ENCODE peak calls at places on chromosomes 3 and 15, in eight cellular contexts. I is endothelial cell of umbilical vein, S is H1, B is MM.1S, Q is HCT116, C is mammary epithelial cell, H is neural progenitor cell, N is keratinocyte. U is an unnamed sample.

GRCh38 chr3:58153371-58153770 is 57.4 kb downstream of the DNASE1L3 start:
- DNase-seq in C (no peak), B (no peak), S (no peak), I (no peak), N (no peak), H (no peak), Q (no peak), U (no peak)

GRCh38 chr3:126117786-126118185 is 33.9 kb upstream of the SLC41A3 start:
- DNase-seq in I (no peak), Q (no peak), S (no peak), H (no peak), B (no peak), N (no peak), C (no peak), U (no peak)

GRCh38 chr15:89462198-89462912 is 34.0 kb downstream of the RHCG start:
- DNase-seq in H (no peak), B (peak), N (no peak), C (no peak), S (no peak), Q (peak), I (no peak), U (peak)

GRCh38 chr15:42270996-42271395 is 2.0 kb upstream of the GANC start:
- DNase-seq in H (no peak), S (no peak), N (no peak), B (no peak), Q (no peak), I (peak), C (no peak), U (no peak)

GRCh38 chr3:27312044-27312668 is 57.0 kb downstream of the NEK10 start:
- DNase-seq in I (peak), B (peak), C (peak), S (no peak), N (no peak), H (peak), Q (peak), U (peak)

GRCh38 chr3:114025451-114025850 is 30.9 kb downstream of the CCDC191 start:
- DNase-seq in I (no peak), Q (no peak), N (no peak), S (no peak), H (no peak), C (no peak), B (no peak), U (no peak)

GRCh38 chr3:37935756-37936666 is 54.6 kb upstream of the VILL start:
- DNase-seq in I (peak), B (no peak), N (no peak), Q (peak), S (peak), C (peak), H (peak), U (peak)

GRCh38 chr3:123352134-123352554 is 96.7 kb downstream of the ADCY5 start:
- DNase-seq in I (no peak), N (no peak), B (no peak), S (no peak), H (no peak), C (no peak), Q (no peak), U (no peak)

GRCh38 chr15:69663441-69663840 is 210.8 kb downstream of the RPLP1 start:
- DNase-seq in C (no peak), N (no peak), H (no peak), S (no peak), I (no peak), Q (no peak), B (no peak), U (no peak)

GRCh38 chr3:107240183-107241091 is 136.8 kb upstream of the CCDC54 start:
- DNase-seq in N (no peak), H (peak), B (peak), C (peak), Q (peak), I (peak), S (no peak), U (peak)

GRCh38 chr3:115436767-115437301 is 186.5 kb upstream of the GAP43 start:
- DNase-seq in I (peak), C (peak), S (peak), H (peak), B (no peak), Q (peak), N (no peak), U (peak)

GRCh38 chr3:49124991-49125670 is 4.5 kb upstream of the USP19 start:
- DNase-seq in Q (no peak), B (no peak), H (no peak), C (no peak), S (no peak), N (no peak), I (no peak), U (no peak)

GRCh38 chr15:70323111-70323851 is 225.6 kb upstream of the TLE3 start:
- DNase-seq in I (no peak), H (peak), Q (no peak), C (no peak), B (no peak), S (no peak), N (no peak), U (peak)

GRCh38 chr3:2950159-2950558 is 160.0 kb downstream of the IL5RA start:
- DNase-seq in N (no peak), B (no peak), I (no peak), H (no peak), S (no peak), C (no peak), Q (no peak), U (no peak)

GRCh38 chr15:70907784-70908471 is 15.3 kb downstream of the LRRC49 start:
- DNase-seq in H (peak), C (no peak), I (no peak), N (no peak), B (no peak), S (no peak), Q (no peak), U (no peak)

GRCh38 chr15:70200511-70200991 is 102.8 kb upstream of the TLE3 start:
- DNase-seq in Q (no peak), N (no peak), H (no peak), B (no peak), I (no peak), C (no peak), S (no peak), U (no peak)

GRCh38 chr3:94440767-94441493 is 378.1 kb downstream of the NSUN3 start:
- DNase-seq in I (peak), N (no peak), B (no peak), S (no peak), Q (no peak), H (no peak), C (peak), U (peak)

GRCh38 chr15:79593119-79593869 is 161.2 kb downstream of the MINAR1 start:
- DNase-seq in S (no peak), N (no peak), B (no peak), H (peak), Q (no peak), C (no peak), I (peak), U (no peak)

GRCh38 chr15:79592126-79592525 is 160.0 kb downstream of the MINAR1 start:
- DNase-seq in I (no peak), H (no peak), S (no peak), C (no peak), Q (no peak), B (no peak), N (no peak), U (no peak)

GRCh38 chr15:79595271-79595670 is 163.1 kb downstream of the MINAR1 start:
- DNase-seq in C (no peak), N (no peak), Q (no peak), S (no peak), B (no peak), I (no peak), H (no peak), U (no peak)

GRCh38 chr15:79598639-79599038 is 166.5 kb downstream of the MINAR1 start:
- DNase-seq in B (no peak), Q (no peak), C (no peak), S (no peak), I (no peak), N (no peak), H (no peak), U (no peak)

GRCh38 chr15:79595995-79596622 is 164.0 kb downstream of the MINAR1 start:
- DNase-seq in C (peak), I (peak), S (peak), Q (peak), N (peak), H (peak), B (peak), U (peak)
- H2AFZ ChIP-seq in C (peak), I (no peak), S (peak), Q (peak), N (no peak), H (no peak), B (peak), U (no peak)

DNA sequence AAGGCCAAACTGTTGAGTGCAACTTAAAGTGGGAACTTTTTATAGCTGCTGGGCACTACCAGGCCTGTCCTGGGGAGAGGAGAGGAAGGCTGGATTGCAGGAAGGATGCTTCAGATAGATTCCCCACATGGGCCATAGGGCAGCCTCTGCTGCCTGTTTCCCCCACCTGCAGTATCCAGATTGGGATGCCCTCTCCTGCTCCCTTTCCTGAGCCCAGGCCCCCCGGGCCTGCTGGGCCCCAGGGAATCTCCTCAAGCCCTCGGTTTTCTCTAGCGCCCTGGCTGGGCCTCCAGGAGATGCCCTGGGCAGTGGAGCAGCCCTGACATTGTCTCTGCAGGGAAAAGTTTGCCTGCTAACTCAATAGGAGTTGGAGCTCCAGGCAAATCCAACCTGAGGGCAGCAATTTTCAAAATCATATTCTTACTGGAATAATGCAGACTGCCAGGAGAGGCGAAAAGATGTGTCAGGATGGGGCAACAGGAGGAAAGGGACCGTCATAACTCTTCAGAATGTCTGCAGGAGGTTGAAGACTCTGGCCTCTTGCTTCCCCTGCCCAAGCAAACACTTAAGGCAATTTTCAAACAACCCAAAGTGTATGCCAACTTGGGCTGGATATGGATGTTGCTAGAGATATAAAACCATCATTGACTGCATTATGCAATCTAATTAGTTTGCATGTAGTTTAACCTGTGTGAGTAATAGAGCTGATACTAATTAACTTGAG is 4.4 kb downstream of the NR2F2 start:
- DNase-seq in B (no peak), Q (no peak), C (no peak), H (peak), I (peak), S (no peak), N (no peak), U (peak)
- TF ChIP-seq EZH2 in B (no peak), Q (no peak), C (no peak), H (no peak), I (no peak), S (no peak), N (no peak), U (no peak)

DNA sequence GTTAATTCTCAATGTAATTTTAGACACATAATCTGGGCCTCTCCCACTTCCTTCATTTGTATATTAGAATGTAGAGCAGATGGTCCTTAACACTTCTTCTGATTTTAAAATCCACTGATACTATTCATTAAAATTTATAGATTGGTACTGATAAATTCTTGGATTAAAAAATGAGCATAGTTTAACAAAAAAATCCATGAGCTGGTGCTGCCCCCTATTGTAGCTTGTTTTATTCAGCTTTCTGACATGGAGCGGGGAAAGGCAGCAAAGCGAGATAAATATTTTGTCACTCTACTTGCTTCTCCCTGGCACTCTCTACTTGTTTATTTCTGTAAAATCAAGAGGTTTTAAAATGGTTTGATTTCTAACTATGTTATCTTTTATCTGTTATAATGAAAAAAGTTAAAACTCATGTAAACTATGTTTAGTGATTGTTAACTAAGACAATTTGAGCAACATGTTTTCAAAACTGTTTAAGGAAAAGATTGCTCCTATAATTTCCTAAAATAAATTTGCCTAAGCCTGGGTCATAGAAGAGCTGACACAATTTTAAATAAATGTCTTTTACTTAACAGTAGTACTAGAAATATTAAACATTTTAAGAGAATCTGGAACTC is 26.5 kb upstream of the PLOD2 start:
- DNase-seq in I (no peak), N (no peak), B (peak), H (peak), S (no peak), C (no peak), Q (peak), U (no peak)
- H2AFZ ChIP-seq in I (no peak), N (no peak), B (no peak), H (no peak), S (no peak), C (no peak), Q (no peak), U (no peak)

DNA sequence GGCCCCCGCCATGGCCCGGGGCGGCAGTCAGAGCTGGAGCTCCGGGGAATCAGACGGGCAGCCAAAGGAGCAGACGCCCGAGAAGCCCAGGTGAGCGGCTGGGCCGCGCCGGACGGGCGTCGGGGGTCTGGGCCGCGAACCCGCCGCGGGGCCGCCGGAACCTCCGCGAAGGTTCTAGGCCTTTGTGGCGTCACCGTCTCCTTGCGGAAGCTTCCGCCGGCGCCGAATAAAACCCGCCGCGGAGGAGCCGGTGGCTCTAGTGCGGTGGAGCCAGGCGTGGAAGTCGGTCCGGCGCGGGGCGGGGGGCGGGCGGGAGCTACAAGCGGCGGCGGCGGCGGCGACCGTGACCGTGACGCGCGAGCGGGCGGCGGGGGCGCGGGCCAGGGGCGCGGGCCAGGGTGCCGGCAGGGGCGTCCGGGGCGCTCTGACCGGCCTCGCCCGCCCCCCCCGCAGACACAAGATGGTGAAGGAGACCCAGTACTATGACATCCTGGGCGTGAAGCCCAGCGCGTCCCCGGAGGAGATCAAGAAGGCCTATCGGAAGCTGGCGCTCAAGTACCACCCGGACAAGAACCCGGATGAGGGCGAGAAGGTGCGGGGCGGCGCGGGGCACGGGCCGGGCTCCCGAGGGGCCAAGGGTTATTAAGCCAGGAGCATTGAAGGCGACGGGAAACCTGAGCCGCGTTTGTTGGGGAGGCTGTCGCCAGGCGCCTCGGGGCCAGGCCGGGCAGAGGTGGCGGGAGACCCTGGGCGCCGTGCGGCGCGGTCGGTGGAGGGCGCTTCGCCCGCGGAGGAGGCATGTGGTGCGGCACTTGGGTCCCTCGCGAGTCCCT is at the start of gene DNAJA4:
- DNase-seq in B (no peak), H (peak), C (no peak), S (no peak), Q (no peak), N (no peak), I (peak), U (peak)
- TF ChIP-seq EZH2 in B (no peak), H (no peak), C (peak), S (no peak), Q (no peak), N (peak), I (no peak), U (no peak)